ENCODE peak calls at places on chromosomes 12 and 14, in four cellular contexts. One of them, this sample, is unnamed.

GRCh38 chr12:56836317-56836716 is 73.2 kb downstream of the HSD17B6 start:
- DNase-seq in aorta: no peak
- DNase-seq in tibial nerve: no peak
- DNase-seq in tibial artery: no peak
- DNase-seq in this sample: no peak

GRCh38 chr12:57698414-57698813 is 4.5 kb downstream of the OS9 start:
- DNase-seq in tibial nerve: no peak
- DNase-seq in tibial artery: no peak
- DNase-seq in aorta: no peak
- DNase-seq in this sample: no peak

GRCh38 chr14:71563754-71564153 is 368.5 kb upstream of the RGS6 start:
- DNase-seq in aorta: no peak
- DNase-seq in tibial nerve: no peak
- DNase-seq in tibial artery: no peak
- DNase-seq in this sample: no peak

GRCh38 chr14:50999726-51000125 is 55.4 kb upstream of the PYGL start:
- DNase-seq in tibial artery: no peak
- DNase-seq in tibial nerve: no peak
- DNase-seq in aorta: no peak
- DNase-seq in this sample: no peak

GRCh38 chr12:39946361-39946948 is 159.4 kb downstream of the SLC2A13 start:
- DNase-seq in aorta: no peak
- DNase-seq in tibial artery: no peak
- DNase-seq in tibial nerve: no peak
- DNase-seq in this sample: no peak

GRCh38 chr12:27018071-27018470 is 3.9 kb upstream of the TM7SF3 start:
- DNase-seq in tibial nerve: no peak
- DNase-seq in tibial artery: no peak
- DNase-seq in aorta: no peak
- DNase-seq in this sample: no peak

GRCh38 chr14:52219488-52220084 is 47.9 kb upstream of the PTGDR start:
- DNase-seq in aorta: no peak
- DNase-seq in tibial nerve: no peak
- DNase-seq in tibial artery: no peak
- DNase-seq in this sample: no peak

GRCh38 chr12:122200541-122201175 is 2.9 kb upstream of the B3GNT4 start:
- DNase-seq in tibial artery: peak; percentile 58
- DNase-seq in tibial nerve: no peak
- DNase-seq in aorta: no peak
- DNase-seq in this sample: no peak

GRCh38 chr14:52546318-52546670 is 6.0 kb downstream of the TXNDC16 start:
- DNase-seq in tibial nerve: no peak
- DNase-seq in aorta: no peak
- DNase-seq in tibial artery: no peak
- DNase-seq in this sample: no peak

GRCh38 chr12:120352117-120352516 is 16.8 kb downstream of the MSI1 start:
- DNase-seq in aorta: no peak
- DNase-seq in tibial artery: no peak
- DNase-seq in tibial nerve: no peak
- DNase-seq in this sample: no peak

GRCh38 chr12:68121143-68121542 is 38.4 kb downstream of the IFNG start:
- DNase-seq in tibial artery: no peak
- DNase-seq in tibial nerve: no peak
- DNase-seq in aorta: no peak
- DNase-seq in this sample: no peak

GRCh38 chr14:56339855-56340701 is 221.9 kb downstream of the PELI2 start:
- DNase-seq in tibial nerve: peak; percentile 86
- DNase-seq in tibial artery: peak; percentile 85
- DNase-seq in aorta: peak; percentile 84
- DNase-seq in this sample: peak; percentile 91

GRCh38 chr12:123780956-123781355 is 18.9 kb downstream of the DNAH10 start:
- DNase-seq in tibial artery: no peak
- DNase-seq in tibial nerve: no peak
- DNase-seq in aorta: no peak
- DNase-seq in this sample: no peak

GRCh38 chr14:41285193-41285748 is 321.4 kb upstream of the LRFN5 start:
- DNase-seq in tibial nerve: peak; percentile 40
- DNase-seq in aorta: no peak
- DNase-seq in tibial artery: no peak
- DNase-seq in this sample: no peak

GRCh38 chr12:42039146-42039545 is 105.5 kb downstream of the GXYLT1 start:
- DNase-seq in tibial nerve: peak; percentile 11
- DNase-seq in aorta: peak; percentile 51
- DNase-seq in tibial artery: no peak
- DNase-seq in this sample: no peak

GRCh38 chr14:36852853-36853634 is 191.4 kb downstream of the PAX9 start:
- DNase-seq in aorta: no peak
- DNase-seq in tibial artery: no peak
- DNase-seq in tibial nerve: peak; percentile 30
- DNase-seq in this sample: no peak

GRCh38 chr14:61677469-61677868 is 17.8 kb upstream of the HIF1A start:
- DNase-seq in tibial artery: no peak
- DNase-seq in aorta: no peak
- DNase-seq in tibial nerve: no peak
- DNase-seq in this sample: no peak

GRCh38 chr14:99531221-99532096 is 50.2 kb downstream of the CCNK start:
- DNase-seq in tibial artery: no peak
- DNase-seq in aorta: no peak
- DNase-seq in tibial nerve: no peak
- DNase-seq in this sample: no peak

GRCh38 chr12:130041983-130042812 is 120.1 kb upstream of the FZD10 start:
- DNase-seq in aorta: no peak
- DNase-seq in tibial nerve: no peak
- DNase-seq in tibial artery: no peak
- DNase-seq in this sample: no peak

GRCh38 chr14:101716077-101716950 is 45.2 kb upstream of the PPP2R5C start:
- DNase-seq in tibial artery: peak; percentile 49
- DNase-seq in tibial nerve: no peak
- DNase-seq in aorta: no peak
- DNase-seq in this sample: peak; percentile 36

GRCh38 chr14:31937730-31938346 is 139.3 kb upstream of the ARHGAP5 start:
- DNase-seq in aorta: peak; percentile 77
- DNase-seq in tibial artery: no peak
- DNase-seq in tibial nerve: peak; percentile 46
- DNase-seq in this sample: peak; percentile 69

GRCh38 chr12:80778005-80778541 is 61.4 kb downstream of the MYF5 start:
- DNase-seq in tibial nerve: peak; percentile 42
- DNase-seq in tibial artery: peak; percentile 74
- DNase-seq in aorta: peak; percentile 59
- DNase-seq in this sample: peak; percentile 61

GRCh38 chr12:87384226-87384625 is 645.0 kb downstream of the C12orf50 start:
- DNase-seq in tibial nerve: no peak
- DNase-seq in tibial artery: no peak
- DNase-seq in aorta: no peak
- DNase-seq in this sample: no peak

GRCh38 chr14:101654051-101654450 is 92.8 kb downstream of the DIO3 start:
- DNase-seq in aorta: no peak
- DNase-seq in tibial artery: no peak
- DNase-seq in tibial nerve: no peak
- DNase-seq in this sample: no peak

GRCh38 chr12:132801741-132802140 is 26.9 kb downstream of the GOLGA3 start:
- DNase-seq in tibial artery: no peak
- DNase-seq in tibial nerve: no peak
- DNase-seq in aorta: no peak
- DNase-seq in this sample: no peak

GRCh38 chr12:100381379-100381778 is 24.5 kb downstream of the SLC17A8 start:
- DNase-seq in aorta: no peak
- DNase-seq in tibial artery: no peak
- DNase-seq in tibial nerve: no peak
- DNase-seq in this sample: no peak

GRCh38 chr12:46267618-46268348 is 1.1 kb downstream of the SLC38A1 start:
- DNase-seq in aorta: peak; percentile 50
- DNase-seq in tibial artery: no peak
- DNase-seq in tibial nerve: peak; percentile 8
- DNase-seq in this sample: no peak

GRCh38 chr12:107446476-107446875 is 239.1 kb upstream of the PWP1 start:
- DNase-seq in tibial artery: no peak
- DNase-seq in aorta: no peak
- DNase-seq in tibial nerve: no peak
- DNase-seq in this sample: no peak

GRCh38 chr12:107444771-107445170 is 240.8 kb upstream of the PWP1 start:
- DNase-seq in aorta: no peak
- DNase-seq in tibial artery: no peak
- DNase-seq in tibial nerve: no peak
- DNase-seq in this sample: no peak

GRCh38 chr12:107449891-107450290 is 235.7 kb upstream of the PWP1 start:
- DNase-seq in tibial nerve: no peak
- DNase-seq in tibial artery: no peak
- DNase-seq in aorta: no peak
- DNase-seq in this sample: no peak

GRCh38 chr12:107448198-107448597 is 237.4 kb upstream of the PWP1 start:
- DNase-seq in tibial nerve: no peak
- DNase-seq in aorta: no peak
- DNase-seq in tibial artery: no peak
- DNase-seq in this sample: no peak

GRCh38 chr12:107447336-107447735 is 238.3 kb upstream of the PWP1 start:
- DNase-seq in tibial nerve: no peak
- DNase-seq in tibial artery: no peak
- DNase-seq in aorta: no peak
- DNase-seq in this sample: no peak
- H3K4me3 ChIP-seq in tibial nerve: no peak overlapping the region
- H3K4me3 ChIP-seq in tibial artery: no peak overlapping the region
- H3K4me3 ChIP-seq in aorta: no peak overlapping the region
- H3K4me3 ChIP-seq in this sample: no peak overlapping the region

GRCh38 chr12:53215497-53215896 is 8.4 kb upstream of the ITGB7 start:
- DNase-seq in tibial artery: peak; percentile 61
- DNase-seq in tibial nerve: no peak
- DNase-seq in aorta: peak; percentile 44
- DNase-seq in this sample: no peak

GRCh38 chr12:53214221-53214620 is 7.2 kb upstream of the ITGB7 start:
- DNase-seq in aorta: peak; percentile 19
- DNase-seq in tibial nerve: no peak
- DNase-seq in tibial artery: no peak
- DNase-seq in this sample: no peak

GRCh38 chr12:53212931-53213330 is 5.9 kb upstream of the ITGB7 start:
- DNase-seq in aorta: peak; percentile 42
- DNase-seq in tibial artery: no peak
- DNase-seq in tibial nerve: no peak
- DNase-seq in this sample: no peak

GRCh38 chr12:53213348-53213747 is 6.3 kb upstream of the ITGB7 start:
- DNase-seq in tibial nerve: peak; percentile 77
- DNase-seq in aorta: peak; percentile 89
- DNase-seq in tibial artery: peak; percentile 87
- DNase-seq in this sample: peak; percentile 82

GRCh38 chr12:53214687-53215455 is 7.8 kb upstream of the ITGB7 start:
- DNase-seq in tibial nerve: no peak
- DNase-seq in aorta: peak; percentile 69
- DNase-seq in tibial artery: peak; percentile 70
- DNase-seq in this sample: peak; percentile 73
- H3K4me1 ChIP-seq in tibial nerve: peaks cover 24% of the 10 kb centered on the region
- H3K4me1 ChIP-seq in aorta: no peaks in the 10 kb centered on the region
- H3K4me1 ChIP-seq in tibial artery: peaks cover 29% of the 10 kb centered on the region
- H3K4me1 ChIP-seq in this sample: peaks cover 72% of the 10 kb centered on the region

DNA sequence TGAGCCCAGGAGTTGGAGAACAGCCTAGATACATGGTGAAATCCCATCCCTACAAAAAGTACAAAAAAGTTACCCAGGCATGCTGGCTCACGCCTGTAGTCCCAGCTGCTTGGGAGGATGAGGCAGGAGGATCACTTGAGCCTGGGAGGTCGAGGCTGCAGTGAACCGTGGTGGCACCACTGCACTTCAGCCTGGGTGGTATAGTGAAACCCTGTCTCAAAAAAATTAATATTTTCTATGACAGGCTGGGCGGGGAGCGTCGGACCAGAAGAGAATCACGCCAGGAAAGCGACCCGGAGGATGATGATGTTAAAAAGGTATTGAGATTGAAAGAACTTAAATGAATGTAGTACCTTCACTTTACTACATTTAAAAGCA is 2.1 kb downstream of the PNN start:
- DNase-seq in tibial nerve: no peak
- DNase-seq in tibial artery: no peak
- DNase-seq in aorta: no peak
- DNase-seq in this sample: no peak
- H3K4me3 ChIP-seq in tibial nerve: no peak overlapping the region
- H3K4me3 ChIP-seq in tibial artery: no peak overlapping the region
- H3K4me3 ChIP-seq in aorta: no peak overlapping the region
- H3K4me3 ChIP-seq in this sample: no peak overlapping the region

GRCh38 chr12:4133029-4133428 is 140.5 kb upstream of the CCND2 start:
- DNase-seq in tibial nerve: no peak
- DNase-seq in aorta: no peak
- DNase-seq in tibial artery: no peak
- DNase-seq in this sample: no peak

GRCh38 chr12:4137015-4137414 is 136.5 kb upstream of the CCND2 start:
- DNase-seq in aorta: no peak
- DNase-seq in tibial nerve: no peak
- DNase-seq in tibial artery: no peak
- DNase-seq in this sample: no peak

GRCh38 chr12:4133636-4134433 is 139.7 kb upstream of the CCND2 start:
- DNase-seq in tibial nerve: no peak
- DNase-seq in aorta: no peak
- DNase-seq in tibial artery: no peak
- DNase-seq in this sample: no peak

GRCh38 chr12:4134833-4135597 is 138.5 kb upstream of the CCND2 start:
- DNase-seq in tibial artery: no peak
- DNase-seq in tibial nerve: no peak
- DNase-seq in aorta: no peak
- DNase-seq in this sample: no peak

DNA sequence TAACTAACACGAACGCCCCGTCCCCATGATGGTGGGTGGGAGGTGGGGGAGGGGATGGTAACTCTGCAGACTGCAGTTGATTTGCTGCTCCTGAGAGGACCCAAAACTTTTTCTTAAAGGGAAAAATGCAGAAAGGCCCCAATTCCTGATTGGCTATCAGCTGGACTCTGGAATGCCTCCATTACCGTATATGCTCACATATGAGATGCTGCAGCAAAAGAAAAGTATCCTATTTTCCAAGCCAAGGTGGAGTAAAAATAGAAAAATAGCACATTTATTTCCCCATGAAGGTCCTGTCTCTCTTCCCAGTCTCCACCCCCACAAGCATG is 139.2 kb upstream of the CCND2 start:
- DNase-seq in tibial nerve: no peak
- DNase-seq in tibial artery: no peak
- DNase-seq in aorta: no peak
- DNase-seq in this sample: no peak
- H3K4me1 ChIP-seq in tibial nerve: peaks cover 10% of the 10 kb centered on the region
- H3K4me1 ChIP-seq in tibial artery: no peaks in the 10 kb centered on the region
- H3K4me1 ChIP-seq in aorta: no peaks in the 10 kb centered on the region
- H3K4me1 ChIP-seq in this sample: no peaks in the 10 kb centered on the region

DNA sequence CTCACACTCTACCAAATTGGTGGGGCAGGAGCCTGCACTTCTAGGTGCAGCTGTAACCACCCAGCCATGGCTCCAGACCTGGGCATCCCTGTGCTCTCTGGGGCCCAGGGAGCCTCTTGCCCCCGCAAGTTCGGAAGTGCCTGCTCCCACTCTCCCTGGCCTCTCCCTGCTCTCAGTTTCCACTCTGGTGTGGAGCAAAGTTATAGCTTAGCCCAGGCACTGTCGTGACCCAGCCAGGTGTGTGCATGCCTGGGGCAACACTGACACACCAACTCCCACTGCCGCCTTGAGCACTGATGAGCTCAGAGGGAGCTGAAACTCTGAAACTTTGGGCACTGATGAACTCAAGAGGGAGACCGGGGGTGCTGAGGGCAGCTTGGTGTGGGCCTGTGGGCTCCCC is 8.7 kb upstream of the FBXO33 start:
- DNase-seq in tibial nerve: no peak
- DNase-seq in tibial artery: no peak
- DNase-seq in aorta: no peak
- DNase-seq in this sample: no peak
- H3K4me3 ChIP-seq in tibial nerve: no peak overlapping the region
- H3K4me3 ChIP-seq in tibial artery: no peak overlapping the region
- H3K4me3 ChIP-seq in aorta: no peak overlapping the region
- H3K4me3 ChIP-seq in this sample: no peak overlapping the region

GRCh38 chr12:52643233-52644077 is 8.6 kb downstream of the KRT2 start:
- DNase-seq in aorta: no peak
- DNase-seq in tibial artery: peak; percentile 40
- DNase-seq in tibial nerve: no peak
- DNase-seq in this sample: peak; percentile 40
- H3K4me1 ChIP-seq in aorta: no peaks in the 10 kb centered on the region
- H3K4me1 ChIP-seq in tibial artery: no peaks in the 10 kb centered on the region
- H3K4me1 ChIP-seq in tibial nerve: no peaks in the 10 kb centered on the region
- H3K4me1 ChIP-seq in this sample: no peaks in the 10 kb centered on the region